ENCODE peak calls at places on chromosomes 16 and 17, in five cellular contexts. Z is RWPE1; K is AG10803; R is WERI-Rb-1; F is CD4-positive, alpha-beta T cell. M is an unnamed sample.

GRCh38 chr16:426115-426905 is 861 bp downstream of the RAB11FIP3 start:
- DNase-seq in F (no peak), R (peak), K (no peak), Z (peak), M (peak)

GRCh38 chr16:64771273-64771672 is 350.6 kb downstream of the CDH11 start:
- DNase-seq in R (no peak), F (no peak), Z (no peak), K (no peak), M (no peak)

GRCh38 chr17:77929180-77929564 is 29.3 kb upstream of the TNRC6C start:
- DNase-seq in K (no peak), Z (no peak), R (no peak), F (no peak), M (no peak)

GRCh38 chr17:1617620-1618174 is 10.9 kb downstream of the SLC43A2 start:
- DNase-seq in R (no peak), F (no peak), K (peak), Z (peak), M (no peak)

GRCh38 chr17:46013502-46014165 is 14.6 kb downstream of the STH start:
- DNase-seq in K (peak), F (no peak), R (no peak), Z (no peak), M (peak)

GRCh38 chr16:9008335-9009260 is 44.9 kb upstream of the USP7 start:
- DNase-seq in Z (peak), K (peak), F (peak), R (peak), M (peak)

GRCh38 chr16:46648656-46649055 is 27.5 kb upstream of the SHCBP1 start:
- DNase-seq in Z (no peak), K (no peak), F (no peak), R (no peak), M (no peak)

GRCh38 chr17:45425125-45425983 is 7.3 kb downstream of the ARHGAP27 start:
- DNase-seq in K (peak), R (peak), F (no peak), Z (peak), M (peak)

GRCh38 chr17:40350410-40351184 is 13.9 kb downstream of the GJD3 start:
- DNase-seq in Z (no peak), K (no peak), R (peak), F (no peak), M (peak)

GRCh38 chr17:76643553-76644148 is at the start of gene ST6GALNAC1:
- DNase-seq in K (no peak), R (no peak), Z (no peak), F (peak), M (no peak)

GRCh38 chr17:67068999-67069398 is 24.6 kb downstream of the CACNG1 start:
- DNase-seq in Z (no peak), R (peak), K (peak), F (no peak), M (no peak)

GRCh38 chr17:29124135-29124930 is 55.9 kb downstream of the MYO18A start:
- DNase-seq in Z (peak), F (peak), K (peak), R (peak), M (peak)

GRCh38 chr17:50163846-50164696 is 1.7 kb upstream of the SGCA start:
- DNase-seq in R (no peak), K (no peak), Z (no peak), F (no peak), M (no peak)

M was measured in retina.